ENCODE peak calls at places on chromosomes 2 and 18, in nine cellular contexts. T, J, N, S, O, B, D, R and M are unnamed samples.

GRCh38 chr18:332721-333513 is 65.1 kb upstream of the THOC1 start:
- DNase-seq in T (no peak), J (no peak), N (peak; percentile 15), S (no peak), O (peak; percentile 37), B (no peak), D (no peak), R (no peak), M (no peak)

GRCh38 chr2:231785413-231785812 is 832 bp upstream of the COPS7B start:
- DNase-seq in T (no peak), J (no peak), N (no peak), S (no peak), O (no peak), B (no peak), D (no peak), R (no peak), M (no peak)

GRCh38 chr2:69724540-69725159 is 17.3 kb upstream of the ANXA4 start:
- DNase-seq in T (peak; percentile 67), J (peak; percentile 51), N (peak; percentile 89), S (peak; percentile 84), O (peak; percentile 96), B (peak; percentile 85), D (peak; percentile 77), R (peak; percentile 85), M (peak; percentile 91)

GRCh38 chr2:48183276-48183675 is 277.0 kb upstream of the FBXO11 start:
- DNase-seq in T (no peak), J (no peak), N (no peak), S (no peak), O (no peak), B (no peak), D (no peak), R (no peak), M (no peak)

GRCh38 chr2:46236876-46237859 is 60.0 kb upstream of the EPAS1 start:
- DNase-seq in T (no peak), J (no peak), N (no peak), S (no peak), O (no peak), B (no peak), D (no peak), R (no peak), M (no peak)

GRCh38 chr2:107775791-107776190 is 50.9 kb upstream of the RGPD4 start:
- DNase-seq in T (no peak), J (no peak), N (no peak), S (no peak), O (no peak), B (no peak), D (no peak), R (no peak), M (no peak)

GRCh38 chr2:19893520-19894134 is 8.2 kb downstream of the TTC32 start:
- DNase-seq in T (no peak), J (no peak), N (no peak), S (no peak), O (no peak), B (no peak), D (no peak), R (no peak), M (no peak)

GRCh38 chr2:145846986-145847385 is 1327.1 kb upstream of the ZEB2 start:
- DNase-seq in T (no peak), J (no peak), N (no peak), S (no peak), O (no peak), B (no peak), D (no peak), R (no peak), M (no peak)

GRCh38 chr2:46876741-46877384 is 38.7 kb downstream of the MCFD2 start:
- DNase-seq in T (no peak), J (no peak), N (peak; percentile 32), S (no peak), O (no peak), B (no peak), D (peak; percentile 39), R (no peak), M (peak; percentile 68)

GRCh38 chr2:152573168-152573567 is 144.1 kb downstream of the PRPF40A start:
- DNase-seq in T (no peak), J (no peak), N (no peak), S (no peak), O (peak; percentile 20), B (no peak), D (peak; percentile 22), R (peak; percentile 32), M (no peak)

GRCh38 chr2:158718196-158718585 is 76.9 kb upstream of the DAPL1 start:
- DNase-seq in T (no peak), J (no peak), N (no peak), S (no peak), O (no peak), B (no peak), D (no peak), R (no peak), M (no peak)

GRCh38 chr2:2523395-2524339 is 192.6 kb upstream of the MYT1L start:
- DNase-seq in T (no peak), J (no peak), N (no peak), S (no peak), O (no peak), B (no peak), D (no peak), R (no peak), M (no peak)

GRCh38 chr2:73762571-73762970 is 17.3 kb downstream of the DUSP11 start:
- DNase-seq in T (no peak), J (no peak), N (no peak), S (no peak), O (no peak), B (no peak), D (no peak), R (no peak), M (no peak)

GRCh38 chr2:54558188-54558975 is 102.3 kb downstream of the SPTBN1 start:
- DNase-seq in T (peak; percentile 44), J (no peak), N (peak; percentile 84), S (peak; percentile 62), O (peak; percentile 76), B (peak; percentile 70), D (no peak), R (peak; percentile 64), M (peak; percentile 84)

GRCh38 chr18:48734460-48734859 is 195.6 kb downstream of the CTIF start:
- DNase-seq in T (no peak), J (no peak), N (no peak), S (no peak), O (no peak), B (no peak), D (no peak), R (no peak), M (no peak)

GRCh38 chr2:186862869-186863709 is 14.1 kb upstream of the ZSWIM2 start:
- DNase-seq in T (no peak), J (no peak), N (no peak), S (no peak), O (no peak), B (no peak), D (no peak), R (no peak), M (peak; percentile 32)

GRCh38 chr2:183242937-183243336 is 118.7 kb downstream of the NUP35 start:
- DNase-seq in T (no peak), J (no peak), N (no peak), S (no peak), O (no peak), B (no peak), D (no peak), R (no peak), M (no peak)

GRCh38 chr18:37662546-37663339 is 97.1 kb upstream of the CELF4 start:
- DNase-seq in T (no peak), J (no peak), N (no peak), S (no peak), O (no peak), B (peak; percentile 21), D (no peak), R (no peak), M (no peak)

GRCh38 chr2:120935339-120936313 is 200.0 kb downstream of the GLI2 start:
- DNase-seq in T (no peak), J (no peak), N (peak; percentile 28), S (peak; percentile 79), O (no peak), B (no peak), D (no peak), R (no peak), M (peak; percentile 78)
- H3K4me3 ChIP-seq in T (no peak overlapping the region), J (no peak overlapping the region), N (no peak overlapping the region), S (no peak overlapping the region), O (no peak overlapping the region), B (no peak overlapping the region), D (no peak overlapping the region), R (no peak overlapping the region), M (no peak overlapping the region)

GRCh38 chr2:140905078-140905781 is 1225.6 kb downstream of the LRP1B start:
- DNase-seq in T (no peak), J (no peak), N (no peak), S (no peak), O (no peak), B (no peak), D (no peak), R (no peak), M (no peak)
- H3K4me1 ChIP-seq in T (no peaks in the 10 kb centered on the region), J (no peaks in the 10 kb centered on the region), N (no peaks in the 10 kb centered on the region), S (no peaks in the 10 kb centered on the region), O (no peaks in the 10 kb centered on the region), B (no peaks in the 10 kb centered on the region), D (peaks cover 8% of the 10 kb centered on the region), R (no peaks in the 10 kb centered on the region), M (no peaks in the 10 kb centered on the region)

GRCh38 chr2:136125226-136125625 is 7.3 kb upstream of the CXCR4 start:
- DNase-seq in T (no peak), J (no peak), N (no peak), S (no peak), O (no peak), B (no peak), D (no peak), R (no peak), M (no peak)

GRCh38 chr2:136126527-136126926 is 8.6 kb upstream of the CXCR4 start:
- DNase-seq in T (no peak), J (no peak), N (no peak), S (no peak), O (no peak), B (no peak), D (no peak), R (no peak), M (no peak)

GRCh38 chr2:136127356-136127755 is 9.4 kb upstream of the CXCR4 start:
- DNase-seq in T (no peak), J (no peak), N (no peak), S (no peak), O (no peak), B (no peak), D (no peak), R (no peak), M (no peak)

GRCh38 chr2:136128905-136129304 is 11.0 kb upstream of the CXCR4 start:
- DNase-seq in T (no peak), J (no peak), N (no peak), S (no peak), O (no peak), B (no peak), D (no peak), R (no peak), M (no peak)

GRCh38 chr2:136126021-136126420 is 8.1 kb upstream of the CXCR4 start:
- DNase-seq in T (no peak), J (no peak), N (no peak), S (no peak), O (no peak), B (no peak), D (no peak), R (no peak), M (no peak)
- H3K4me3 ChIP-seq in T (no peak overlapping the region), J (no peak overlapping the region), N (no peak overlapping the region), S (no peak overlapping the region), O (no peak overlapping the region), B (no peak overlapping the region), D (peak overlapping the region; percentile 28), R (no peak overlapping the region), M (no peak overlapping the region)

GRCh38 chr18:67232406-67232805 is 284.1 kb downstream of the DSEL start:
- DNase-seq in T (no peak), J (no peak), N (no peak), S (no peak), O (no peak), B (no peak), D (no peak), R (no peak), M (no peak)

GRCh38 chr18:67232991-67233390 is 283.5 kb downstream of the DSEL start:
- DNase-seq in T (no peak), J (no peak), N (no peak), S (no peak), O (no peak), B (no peak), D (no peak), R (no peak), M (no peak)
- H3K4me1 ChIP-seq in T (no peaks in the 10 kb centered on the region), J (no peaks in the 10 kb centered on the region), N (no peaks in the 10 kb centered on the region), S (no peaks in the 10 kb centered on the region), O (no peaks in the 10 kb centered on the region), B (no peaks in the 10 kb centered on the region), D (no peaks in the 10 kb centered on the region), R (no peaks in the 10 kb centered on the region), M (no peaks in the 10 kb centered on the region)